ENCODE peak calls at places on chromosomes 12 and 14, in six cellular contexts. O, V, B, F, U and K are unnamed samples.

GRCh38 chr14:94048676-94049624 is 22.8 kb downstream of the OTUB2 start:
- DNase-seq in O (no peak), V (no peak), B (no peak), F (no peak), U (peak; percentile 8), K (no peak)

GRCh38 chr14:68886109-68886434 is 93.0 kb downstream of the ACTN1 start:
- DNase-seq in O (no peak), V (no peak), B (no peak), F (no peak), U (no peak), K (no peak)

GRCh38 chr14:30210630-30211029 is 283.0 kb upstream of the PRKD1 start:
- DNase-seq in O (no peak), V (no peak), B (no peak), F (no peak), U (no peak), K (no peak)

GRCh38 chr14:29652586-29652985 is 275.1 kb downstream of the PRKD1 start:
- DNase-seq in O (no peak), V (no peak), B (no peak), F (no peak), U (no peak), K (no peak)

GRCh38 chr12:13373131-13373530 is 176.6 kb downstream of the EMP1 start:
- DNase-seq in O (no peak), V (no peak), B (no peak), F (no peak), U (peak; percentile 6), K (no peak)

GRCh38 chr14:36183402-36183801 is 6.9 kb upstream of the PTCSC3 start:
- DNase-seq in O (no peak), V (no peak), B (no peak), F (no peak), U (no peak), K (no peak)

GRCh38 chr14:62308316-62308715 is 546.1 kb downstream of the SNAPC1 start:
- DNase-seq in O (no peak), V (no peak), B (no peak), F (peak; percentile 7), U (no peak), K (no peak)

GRCh38 chr12:108214486-108214885 is 85.4 kb downstream of the WSCD2 start:
- DNase-seq in O (peak; percentile 19), V (no peak), B (peak; percentile 18), F (peak; percentile 16), U (peak; percentile 63), K (peak; percentile 57)

GRCh38 chr14:56189306-56189705 is 71.1 kb downstream of the PELI2 start:
- DNase-seq in O (no peak), V (peak; percentile 57), B (no peak), F (peak; percentile 36), U (no peak), K (no peak)

GRCh38 chr14:37034410-37035285 is 137.8 kb downstream of the SLC25A21 start:
- DNase-seq in O (no peak), V (peak; percentile 11), B (no peak), F (no peak), U (no peak), K (no peak)

GRCh38 chr12:53659011-53659551 is 16.8 kb downstream of the ATP5MC2 start:
- DNase-seq in O (no peak), V (no peak), B (peak; percentile 81), F (peak; percentile 79), U (no peak), K (no peak)

GRCh38 chr12:120971299-120972180 is 6.8 kb upstream of the HNF1A start:
- DNase-seq in O (peak; percentile 83), V (peak; percentile 5), B (no peak), F (peak; percentile 29), U (no peak), K (peak; percentile 80)

GRCh38 chr12:53172352-53172751 is 8.2 kb upstream of the ZNF740 start:
- DNase-seq in O (no peak), V (no peak), B (peak; percentile 5), F (no peak), U (no peak), K (no peak)

GRCh38 chr12:109182041-109182839 is 65.9 kb downstream of the ACACB start:
- DNase-seq in O (no peak), V (no peak), B (no peak), F (no peak), U (no peak), K (no peak)

GRCh38 chr12:98868538-98868937 is 223.4 kb downstream of the APAF1 start:
- DNase-seq in O (no peak), V (no peak), B (no peak), F (no peak), U (no peak), K (no peak)

GRCh38 chr12:127355061-127355820 is 911.7 kb upstream of the TMEM132C start:
- DNase-seq in O (no peak), V (no peak), B (no peak), F (no peak), U (peak; percentile 61), K (no peak)

GRCh38 chr12:18443768-18444437 is 182.6 kb downstream of the PIK3C2G start:
- DNase-seq in O (no peak), V (no peak), B (no peak), F (no peak), U (no peak), K (no peak)

GRCh38 chr14:72726444-72726843 is 167.5 kb downstream of the DPF3 start:
- DNase-seq in O (no peak), V (no peak), B (no peak), F (no peak), U (no peak), K (no peak)

GRCh38 chr12:99985631-99986030 is 895 bp upstream of the ANKS1B start:
- DNase-seq in O (no peak), V (no peak), B (no peak), F (no peak), U (no peak), K (no peak)

GRCh38 chr12:52247622-52248540 is 14.8 kb downstream of the KRT7 start:
- DNase-seq in O (no peak), V (no peak), B (no peak), F (no peak), U (peak; percentile 22), K (peak; percentile 12)

GRCh38 chr12:85029456-85029855 is 6.6 kb downstream of the TSPAN19 start:
- DNase-seq in O (peak; percentile 32), V (no peak), B (no peak), F (no peak), U (no peak), K (peak; percentile 7)

GRCh38 chr12:19912996-19913395 is 455.3 kb upstream of the PDE3A start:
- DNase-seq in O (no peak), V (no peak), B (peak; percentile 66), F (peak; percentile 10), U (no peak), K (no peak)

GRCh38 chr12:19910681-19911080 is 457.7 kb upstream of the PDE3A start:
- DNase-seq in O (no peak), V (no peak), B (no peak), F (no peak), U (no peak), K (no peak)

GRCh38 chr12:19916193-19916498 is 452.2 kb upstream of the PDE3A start:
- DNase-seq in O (no peak), V (no peak), B (no peak), F (no peak), U (no peak), K (no peak)

GRCh38 chr12:19916982-19917381 is 451.4 kb upstream of the PDE3A start:
- DNase-seq in O (no peak), V (no peak), B (no peak), F (no peak), U (no peak), K (no peak)

DNA sequence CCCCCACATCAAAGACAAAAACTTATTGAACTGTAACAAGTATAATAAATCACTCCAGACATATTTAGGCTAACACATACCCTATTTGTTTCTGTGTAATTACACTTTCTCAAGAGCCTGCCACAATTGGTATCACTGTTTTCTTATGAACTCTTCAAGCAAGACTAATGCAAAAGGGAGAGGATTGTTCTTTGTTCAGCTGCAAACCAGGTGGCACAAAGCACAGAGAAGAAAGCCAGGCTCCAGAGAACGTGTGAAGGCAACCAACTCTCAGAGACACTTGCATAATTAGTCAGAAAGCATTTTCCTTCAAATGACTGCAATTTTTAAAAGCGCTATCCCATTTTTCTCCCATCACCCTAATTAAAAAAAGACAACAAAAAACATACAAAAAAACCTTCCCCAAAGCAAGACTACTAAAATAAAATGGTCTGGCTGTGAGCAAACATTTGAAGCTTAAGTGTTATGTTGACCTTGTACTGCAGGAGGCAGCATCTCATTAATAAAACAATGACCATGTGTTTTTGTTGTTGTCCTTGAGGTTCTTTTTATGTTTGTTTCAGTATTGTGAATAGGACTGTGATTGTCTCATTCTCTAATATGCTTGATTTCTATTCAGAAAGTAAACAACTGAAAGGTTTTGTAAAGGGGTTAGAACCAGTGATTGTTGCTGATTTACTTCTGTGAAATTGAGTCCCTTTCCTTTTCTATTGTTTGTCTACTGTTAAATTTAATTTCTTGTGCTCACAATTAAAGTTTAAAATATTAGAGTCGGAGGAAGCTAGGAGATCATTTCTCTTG is 452.7 kb upstream of the PDE3A start:
- DNase-seq in O (no peak), V (peak; percentile 9), B (no peak), F (peak; percentile 5), U (no peak), K (no peak)
- TF ChIP-seq CTCF in O (peak; percentile 64), V (peak; percentile 60), B (peak; percentile 52), F (peak; percentile 22), U (peak; percentile 85), K (peak; percentile 59)

GRCh38 chr12:57852195-57852594 is 5.7 kb upstream of the CTDSP2 start:
- DNase-seq in O (no peak), V (no peak), B (no peak), F (no peak), U (peak; percentile 36), K (no peak)

GRCh38 chr12:57853864-57854556 is 7.5 kb upstream of the CTDSP2 start:
- DNase-seq in O (no peak), V (no peak), B (no peak), F (no peak), U (no peak), K (no peak)

GRCh38 chr12:57851552-57852186 is 5.1 kb upstream of the CTDSP2 start:
- DNase-seq in O (no peak), V (no peak), B (no peak), F (no peak), U (no peak), K (no peak)

GRCh38 chr12:57850924-57851323 is 4.4 kb upstream of the CTDSP2 start:
- DNase-seq in O (peak; percentile 36), V (no peak), B (no peak), F (no peak), U (peak; percentile 66), K (peak; percentile 46)

GRCh38 chr12:57852620-57853509 is 6.3 kb upstream of the CTDSP2 start:
- DNase-seq in O (no peak), V (no peak), B (no peak), F (peak; percentile 39), U (peak; percentile 90), K (no peak)
- TF ChIP-seq CTCF in O (no peak), V (peak; percentile 28), B (no peak), F (no peak), U (peak; percentile 61), K (no peak)

DNA sequence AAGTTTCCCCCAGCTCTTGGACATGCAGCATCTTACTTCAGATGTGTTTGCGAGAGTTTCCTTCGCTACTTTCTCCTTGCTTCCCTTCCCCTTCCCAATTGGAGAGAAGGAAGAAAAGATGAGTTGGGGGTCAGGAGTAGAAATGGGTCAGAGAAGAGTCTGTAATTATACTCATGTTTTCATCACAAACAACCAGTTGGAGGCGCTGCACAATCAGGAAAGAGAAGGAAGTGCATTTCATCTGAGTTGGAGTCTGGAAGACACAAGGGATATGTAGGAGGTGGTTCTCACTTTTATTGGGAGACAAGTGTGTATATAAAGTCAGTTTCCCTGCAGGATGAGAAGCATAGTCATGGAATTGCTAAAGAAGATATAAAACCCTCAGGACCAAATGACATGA is 31.3 kb upstream of the VSX2 start:
- DNase-seq in O (peak; percentile 10), V (no peak), B (no peak), F (no peak), U (peak; percentile 43), K (no peak)
- TF ChIP-seq CTCF in O (peak; percentile 74), V (no peak), B (no peak), F (no peak), U (peak; percentile 80), K (peak; percentile 18)

GRCh38 chr14:75222208-75222701 is 45.8 kb upstream of the TMED10 start:
- DNase-seq in O (peak; percentile 69), V (no peak), B (no peak), F (no peak), U (peak; percentile 42), K (peak; percentile 41)
- TF ChIP-seq CTCF in O (no peak), V (no peak), B (no peak), F (no peak), U (no peak), K (no peak)